ENCODE peak calls at places on chromosomes 3 and 15, in four cellular contexts. One of them, this sample, is unnamed.

GRCh38 chr3:141414141-141414689 is 45.9 kb downstream of the ZBTB38 start:
- DNase-seq in IMR-90: no peak
- DNase-seq in heart left ventricle: peak; percentile 50
- DNase-seq in breast epithelium: no peak
- DNase-seq in this sample: no peak

GRCh38 chr15:58386081-58386480 is 45.7 kb upstream of the LIPC start:
- DNase-seq in IMR-90: no peak
- DNase-seq in heart left ventricle: no peak
- DNase-seq in breast epithelium: no peak
- DNase-seq in this sample: no peak

GRCh38 chr3:30181546-30181945 is 424.9 kb upstream of the TGFBR2 start:
- DNase-seq in IMR-90: no peak
- DNase-seq in heart left ventricle: no peak
- DNase-seq in breast epithelium: no peak
- DNase-seq in this sample: no peak

GRCh38 chr3:155178810-155179424 is 98.8 kb downstream of the MME start:
- DNase-seq in IMR-90: no peak
- DNase-seq in heart left ventricle: no peak
- DNase-seq in breast epithelium: no peak
- DNase-seq in this sample: no peak

GRCh38 chr15:95520511-95520910 is 810.0 kb upstream of the NR2F2 start:
- DNase-seq in IMR-90: no peak
- DNase-seq in heart left ventricle: no peak
- DNase-seq in breast epithelium: no peak
- DNase-seq in this sample: no peak

GRCh38 chr15:87477759-87478687 is 778.5 kb downstream of the NTRK3 start:
- DNase-seq in IMR-90: peak; percentile 49
- DNase-seq in heart left ventricle: peak; percentile 27
- DNase-seq in breast epithelium: no peak
- DNase-seq in this sample: no peak

GRCh38 chr3:108293858-108294257 is 2.5 kb upstream of the HHLA2 start:
- DNase-seq in IMR-90: no peak
- DNase-seq in heart left ventricle: no peak
- DNase-seq in breast epithelium: no peak
- DNase-seq in this sample: no peak

GRCh38 chr3:61250784-61251173 is 473 bp downstream of the FHIT start:
- DNase-seq in IMR-90: no peak
- DNase-seq in heart left ventricle: peak; percentile 30
- DNase-seq in breast epithelium: peak; percentile 66
- DNase-seq in this sample: no peak

GRCh38 chr15:38059665-38060064 is 125.2 kb downstream of the TMCO5A start:
- DNase-seq in IMR-90: peak; percentile 85
- DNase-seq in heart left ventricle: no peak
- DNase-seq in breast epithelium: no peak
- DNase-seq in this sample: no peak

GRCh38 chr15:78640840-78641733 is at the start of gene CHRNB4:
- DNase-seq in IMR-90: no peak
- DNase-seq in heart left ventricle: no peak
- DNase-seq in breast epithelium: no peak
- DNase-seq in this sample: no peak

GRCh38 chr3:84141571-84141970 is 817.2 kb upstream of the CADM2 start:
- DNase-seq in IMR-90: peak; percentile 41
- DNase-seq in heart left ventricle: no peak
- DNase-seq in breast epithelium: no peak
- DNase-seq in this sample: no peak

GRCh38 chr3:195286115-195286872 is 15.3 kb upstream of the XXYLT1 start:
- DNase-seq in IMR-90: peak; percentile 88
- DNase-seq in heart left ventricle: no peak
- DNase-seq in breast epithelium: no peak
- DNase-seq in this sample: no peak

GRCh38 chr15:77224352-77224751 is 153.4 kb upstream of the TSPAN3 start:
- DNase-seq in IMR-90: no peak
- DNase-seq in heart left ventricle: no peak
- DNase-seq in breast epithelium: no peak
- DNase-seq in this sample: no peak

GRCh38 chr3:117261907-117262518 is 552.4 kb downstream of the TUSC7 start:
- DNase-seq in IMR-90: no peak
- DNase-seq in heart left ventricle: no peak
- DNase-seq in breast epithelium: no peak
- DNase-seq in this sample: no peak

GRCh38 chr3:190585771-190586630 is 72.1 kb downstream of the IL1RAP start:
- DNase-seq in IMR-90: peak; percentile 95
- DNase-seq in heart left ventricle: no peak
- DNase-seq in breast epithelium: no peak
- DNase-seq in this sample: no peak

GRCh38 chr3:114928989-114929620 is 218.0 kb downstream of the ZBTB20 start:
- DNase-seq in IMR-90: peak; percentile 16
- DNase-seq in heart left ventricle: no peak
- DNase-seq in breast epithelium: no peak
- DNase-seq in this sample: no peak

GRCh38 chr3:40877651-40878463 is 321.4 kb upstream of the CTNNB1 start:
- DNase-seq in IMR-90: no peak
- DNase-seq in heart left ventricle: peak; percentile 71
- DNase-seq in breast epithelium: peak; percentile 66
- DNase-seq in this sample: no peak

GRCh38 chr3:125150525-125151436 is 61.8 kb downstream of the SLC12A8 start:
- DNase-seq in IMR-90: peak; percentile 27
- DNase-seq in heart left ventricle: no peak
- DNase-seq in breast epithelium: no peak
- DNase-seq in this sample: no peak

GRCh38 chr15:50049871-50050270 is 69.2 kb downstream of the ATP8B4 start:
- DNase-seq in IMR-90: peak; percentile 91
- DNase-seq in heart left ventricle: no peak
- DNase-seq in breast epithelium: no peak
- DNase-seq in this sample: no peak

GRCh38 chr15:62209322-62209721 is 44.2 kb upstream of the C2CD4B start:
- DNase-seq in IMR-90: no peak
- DNase-seq in heart left ventricle: no peak
- DNase-seq in breast epithelium: no peak
- DNase-seq in this sample: peak; percentile 64

GRCh38 chr15:69225355-69226027 is 65.1 kb downstream of the GLCE start:
- DNase-seq in IMR-90: peak; percentile 67
- DNase-seq in heart left ventricle: no peak
- DNase-seq in breast epithelium: no peak
- DNase-seq in this sample: no peak

GRCh38 chr15:57422113-57422754 is 45.9 kb downstream of the CGNL1 start:
- DNase-seq in IMR-90: no peak
- DNase-seq in heart left ventricle: no peak
- DNase-seq in breast epithelium: no peak
- DNase-seq in this sample: no peak

GRCh38 chr15:84749111-84749991 is 959 bp downstream of the ZNF592 start:
- DNase-seq in IMR-90: no peak
- DNase-seq in heart left ventricle: peak; percentile 51
- DNase-seq in breast epithelium: no peak
- DNase-seq in this sample: no peak

GRCh38 chr3:195885036-195885871 is 23.1 kb downstream of the TNK2 start:
- DNase-seq in IMR-90: no peak
- DNase-seq in heart left ventricle: no peak
- DNase-seq in breast epithelium: no peak
- DNase-seq in this sample: no peak

GRCh38 chr15:77527164-77527778 is 105.4 kb downstream of the LINGO1 start:
- DNase-seq in IMR-90: peak; percentile 79
- DNase-seq in heart left ventricle: peak; percentile 47
- DNase-seq in breast epithelium: no peak
- DNase-seq in this sample: no peak

GRCh38 chr3:83011471-83011870 is 1250.0 kb upstream of the GBE1 start:
- DNase-seq in IMR-90: no peak
- DNase-seq in heart left ventricle: no peak
- DNase-seq in breast epithelium: no peak
- DNase-seq in this sample: no peak

GRCh38 chr15:39580117-39580629 is 706 bp upstream of the THBS1 start:
- DNase-seq in IMR-90: peak; percentile 98
- DNase-seq in heart left ventricle: peak; percentile 91
- DNase-seq in breast epithelium: peak; percentile 93
- DNase-seq in this sample: peak; percentile 98

GRCh38 chr3:117695321-117695720 is 985.7 kb downstream of the TUSC7 start:
- DNase-seq in IMR-90: peak; percentile 81
- DNase-seq in heart left ventricle: no peak
- DNase-seq in breast epithelium: no peak
- DNase-seq in this sample: no peak

DNA sequence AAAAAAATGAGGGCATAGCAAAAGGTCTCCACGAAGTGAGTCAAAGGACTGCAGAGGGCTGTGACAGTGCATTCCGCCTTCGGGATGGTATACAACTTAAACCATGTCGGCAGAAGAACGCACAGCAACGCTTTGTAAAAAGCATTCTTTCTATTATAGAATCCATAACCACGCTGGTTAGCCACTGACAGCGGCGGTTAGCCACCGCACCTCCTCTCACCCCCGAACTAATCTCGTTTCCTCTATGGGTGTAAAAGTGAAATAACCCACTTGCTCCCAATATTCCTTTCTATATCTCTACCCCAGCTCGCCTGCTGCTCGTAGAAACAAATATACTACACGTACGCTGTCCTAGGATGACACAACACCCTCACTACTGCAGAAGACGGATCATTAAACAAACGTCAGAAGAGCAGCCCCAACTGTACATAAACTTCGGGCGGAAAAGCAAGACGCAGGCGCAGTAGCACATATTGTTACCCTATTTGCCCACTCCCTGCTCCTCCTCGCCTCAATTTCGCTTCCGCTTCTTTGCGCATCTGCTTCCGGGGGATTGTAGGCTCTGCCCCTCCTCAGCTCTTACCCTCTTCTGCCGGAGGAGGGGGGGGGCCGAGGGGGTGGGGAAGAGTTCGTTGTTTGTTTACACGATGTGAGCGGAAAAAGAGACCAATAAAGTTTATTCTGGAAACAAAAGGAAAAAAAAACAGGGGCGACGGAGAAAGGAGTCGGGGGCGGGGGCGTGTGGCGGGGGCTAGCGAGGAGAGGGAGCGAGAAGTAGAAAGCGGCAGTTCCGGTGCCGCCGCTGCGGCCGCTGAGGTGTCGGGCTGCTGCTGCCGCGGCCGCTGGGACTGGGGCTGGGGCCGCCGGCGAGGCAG is at the start of gene PIK3CA:
- DNase-seq in IMR-90: peak; percentile 99
- DNase-seq in heart left ventricle: peak; percentile 96
- DNase-seq in breast epithelium: peak; percentile 91
- DNase-seq in this sample: peak; percentile 98
- TF ChIP-seq POLR2A in IMR-90: peak; percentile 73
- TF ChIP-seq POLR2A in heart left ventricle: no peak
- TF ChIP-seq POLR2A in breast epithelium: no peak
- TF ChIP-seq POLR2A in this sample: peak; percentile 11

DNA sequence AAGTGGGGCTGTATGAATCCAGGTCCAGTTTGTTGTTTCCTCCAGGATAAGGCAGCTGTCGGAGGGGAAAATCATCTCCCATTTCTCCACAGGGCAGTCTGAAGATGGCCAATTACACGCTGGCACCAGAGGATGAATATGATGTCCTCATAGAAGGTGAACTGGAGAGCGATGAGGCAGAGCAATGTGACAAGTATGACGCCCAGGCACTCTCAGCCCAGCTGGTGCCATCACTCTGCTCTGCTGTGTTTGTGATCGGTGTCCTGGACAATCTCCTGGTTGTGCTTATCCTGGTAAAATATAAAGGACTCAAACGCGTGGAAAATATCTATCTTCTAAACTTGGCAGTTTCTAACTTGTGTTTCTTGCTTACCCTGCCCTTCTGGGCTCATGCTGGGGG is 917 bp downstream of the CCRL2 start:
- DNase-seq in IMR-90: no peak
- DNase-seq in heart left ventricle: no peak
- DNase-seq in breast epithelium: no peak
- DNase-seq in this sample: no peak
- H3K4me1 ChIP-seq in IMR-90: peaks cover 20% of the 10 kb centered on the region
- H3K4me1 ChIP-seq in heart left ventricle: peaks cover 15% of the 10 kb centered on the region
- H3K4me1 ChIP-seq in breast epithelium: no peaks in the 10 kb centered on the region
- H3K4me1 ChIP-seq in this sample: peaks cover 10% of the 10 kb centered on the region

GRCh38 chr3:152320201-152320617 is 51.5 kb downstream of the MBNL1 start:
- DNase-seq in IMR-90: peak; percentile 59
- DNase-seq in heart left ventricle: no peak
- DNase-seq in breast epithelium: no peak
- DNase-seq in this sample: no peak
- TF ChIP-seq POLR2A in IMR-90: no peak
- TF ChIP-seq POLR2A in heart left ventricle: no peak
- TF ChIP-seq POLR2A in breast epithelium: no peak
- TF ChIP-seq POLR2A in this sample: no peak

DNA sequence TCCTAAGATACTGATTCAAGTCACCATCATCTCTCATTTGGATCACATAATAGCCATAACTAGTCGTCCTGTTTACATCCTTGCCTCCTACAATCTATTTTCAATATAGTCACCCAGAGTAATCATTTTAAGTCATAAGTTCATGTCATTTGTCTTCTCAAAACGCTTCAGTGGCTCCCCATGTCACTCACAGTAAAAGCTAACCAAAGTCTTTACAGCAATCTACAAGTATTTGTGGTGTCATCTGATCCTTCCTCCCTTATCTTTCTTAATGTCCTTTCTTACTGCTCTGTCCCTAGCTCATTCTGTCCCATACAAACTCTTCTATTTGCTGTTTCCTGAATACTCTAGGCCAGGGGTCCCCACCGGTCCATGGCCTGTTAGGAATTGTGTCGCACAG is 28.8 kb downstream of the GBE1 start:
- DNase-seq in IMR-90: no peak
- DNase-seq in heart left ventricle: no peak
- DNase-seq in breast epithelium: no peak
- DNase-seq in this sample: no peak
- H3K4me1 ChIP-seq in IMR-90: peaks cover 14% of the 10 kb centered on the region
- H3K4me1 ChIP-seq in heart left ventricle: no peaks in the 10 kb centered on the region
- H3K4me1 ChIP-seq in breast epithelium: no peaks in the 10 kb centered on the region
- H3K4me1 ChIP-seq in this sample: peaks cover 4% of the 10 kb centered on the region

DNA sequence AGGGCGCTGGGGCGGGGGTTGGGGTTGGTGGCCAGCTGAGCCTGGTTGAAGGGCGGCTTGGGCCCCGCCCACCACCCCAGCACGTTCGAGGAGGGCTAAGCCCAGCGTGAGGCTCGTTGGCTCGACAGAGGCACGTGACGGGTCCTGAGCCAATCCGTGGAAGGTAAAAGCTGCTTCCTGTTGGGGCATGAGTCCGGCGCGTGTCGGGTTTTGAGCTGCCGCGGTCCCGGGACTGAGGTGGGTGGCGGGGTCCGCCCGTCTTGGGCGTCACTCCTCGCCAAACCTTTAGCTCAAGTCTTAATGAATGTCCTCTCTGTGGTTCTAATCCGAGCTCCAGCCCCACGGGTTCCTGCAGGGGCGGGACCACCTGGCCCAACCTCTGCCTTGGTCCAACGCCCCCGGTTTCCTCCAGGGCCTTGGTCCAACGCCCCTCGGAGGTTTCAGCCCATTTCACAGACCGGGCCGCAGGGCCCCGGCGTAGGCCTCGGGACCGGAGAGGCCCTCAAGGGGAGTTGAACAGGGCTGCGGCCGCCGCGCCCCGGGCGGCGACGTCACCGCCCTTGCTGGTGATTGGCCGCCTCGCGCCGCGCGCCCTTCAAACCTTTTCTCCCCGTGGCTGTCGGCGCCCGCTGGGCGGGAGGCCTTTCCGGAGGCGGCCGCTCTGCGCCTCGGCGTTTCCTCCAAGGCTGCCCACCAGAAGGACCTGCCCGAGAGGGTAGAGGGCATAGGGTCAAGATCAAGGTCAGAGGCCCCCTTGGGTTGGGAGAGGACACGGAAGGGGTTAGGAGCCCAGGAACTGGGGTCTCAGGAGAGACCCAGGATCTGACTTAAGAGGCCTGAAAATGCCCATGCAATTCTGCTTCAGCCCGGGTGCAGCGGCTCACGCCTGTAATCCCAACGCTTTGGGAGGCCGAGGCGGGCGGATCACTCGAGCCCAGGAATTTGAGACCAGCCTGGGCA is at the start of gene RCCD1:
- DNase-seq in IMR-90: peak; percentile 93
- DNase-seq in heart left ventricle: peak; percentile 94
- DNase-seq in breast epithelium: peak; percentile 95
- DNase-seq in this sample: peak; percentile 99
- TF ChIP-seq POLR2A in IMR-90: peak; percentile 79
- TF ChIP-seq POLR2A in heart left ventricle: no peak
- TF ChIP-seq POLR2A in breast epithelium: peak; percentile 31
- TF ChIP-seq POLR2A in this sample: peak; percentile 65

This sample was measured in esophagus muscularis mucosa.